ENCODE peak calls at places on chromosomes 1 and 21, in seven cellular contexts. One of them, this sample, is unnamed. For H3K36me3, the result is how much of the 10 kb centered on the place peaks cover.

GRCh38 chr1:3899776-3900149 is 309 bp downstream of the C1orf174 start:
- DNase-seq in WERI-Rb-1: peak
- DNase-seq in heart right ventricle: no peak
- DNase-seq in kidney: no peak
- DNase-seq in CD8-positive, alpha-beta memory T cell: no peak
- DNase-seq in naive thymus-derived CD4-positive, alpha-beta T cell: no peak
- DNase-seq in mucosa of descending colon: no peak
- DNase-seq in this sample: no peak

GRCh38 chr1:225842074-225842473 is 32.1 kb downstream of the EPHX1 start:
- DNase-seq in WERI-Rb-1: no peak
- DNase-seq in heart right ventricle: no peak
- DNase-seq in kidney: peak
- DNase-seq in CD8-positive, alpha-beta memory T cell: no peak
- DNase-seq in naive thymus-derived CD4-positive, alpha-beta T cell: no peak
- DNase-seq in mucosa of descending colon: no peak
- DNase-seq in this sample: no peak

GRCh38 chr1:204408074-204408507 is 3.5 kb downstream of the PPP1R15B start:
- DNase-seq in WERI-Rb-1: no peak
- DNase-seq in heart right ventricle: peak
- DNase-seq in kidney: no peak
- DNase-seq in CD8-positive, alpha-beta memory T cell: peak
- DNase-seq in naive thymus-derived CD4-positive, alpha-beta T cell: peak
- DNase-seq in mucosa of descending colon: peak
- DNase-seq in this sample: peak

GRCh38 chr21:45972716-45973474 is 8.7 kb upstream of the COL6A1 start:
- DNase-seq in WERI-Rb-1: peak
- DNase-seq in heart right ventricle: peak
- DNase-seq in kidney: peak
- DNase-seq in CD8-positive, alpha-beta memory T cell: no peak
- DNase-seq in naive thymus-derived CD4-positive, alpha-beta T cell: no peak
- DNase-seq in mucosa of descending colon: no peak
- DNase-seq in this sample: peak

GRCh38 chr1:22709227-22709626 is 1.4 kb upstream of the EPHB2 start:
- DNase-seq in WERI-Rb-1: peak
- DNase-seq in heart right ventricle: no peak
- DNase-seq in kidney: no peak
- DNase-seq in CD8-positive, alpha-beta memory T cell: no peak
- DNase-seq in naive thymus-derived CD4-positive, alpha-beta T cell: no peak
- DNase-seq in mucosa of descending colon: no peak
- DNase-seq in this sample: no peak

GRCh38 chr1:56357931-56358783 is 221.2 kb downstream of the PLPP3 start:
- DNase-seq in WERI-Rb-1: no peak
- DNase-seq in heart right ventricle: no peak
- DNase-seq in kidney: no peak
- DNase-seq in CD8-positive, alpha-beta memory T cell: no peak
- DNase-seq in naive thymus-derived CD4-positive, alpha-beta T cell: no peak
- DNase-seq in mucosa of descending colon: no peak
- DNase-seq in this sample: no peak

GRCh38 chr1:87052400-87052799 is 138.0 kb downstream of the HS2ST1 start:
- DNase-seq in WERI-Rb-1: no peak
- DNase-seq in heart right ventricle: no peak
- DNase-seq in kidney: no peak
- DNase-seq in CD8-positive, alpha-beta memory T cell: no peak
- DNase-seq in naive thymus-derived CD4-positive, alpha-beta T cell: no peak
- DNase-seq in mucosa of descending colon: no peak
- DNase-seq in this sample: no peak

GRCh38 chr1:111471538-111471937 is 2.2 kb upstream of the C1orf162 start:
- DNase-seq in WERI-Rb-1: no peak
- DNase-seq in heart right ventricle: no peak
- DNase-seq in kidney: no peak
- DNase-seq in CD8-positive, alpha-beta memory T cell: no peak
- DNase-seq in naive thymus-derived CD4-positive, alpha-beta T cell: no peak
- DNase-seq in mucosa of descending colon: no peak
- DNase-seq in this sample: no peak

GRCh38 chr21:46028547-46029200 is 47.1 kb downstream of the COL6A1 start:
- DNase-seq in WERI-Rb-1: no peak
- DNase-seq in heart right ventricle: no peak
- DNase-seq in kidney: no peak
- DNase-seq in CD8-positive, alpha-beta memory T cell: no peak
- DNase-seq in naive thymus-derived CD4-positive, alpha-beta T cell: no peak
- DNase-seq in mucosa of descending colon: no peak
- DNase-seq in this sample: no peak

GRCh38 chr1:85048296-85049064 is at the start of gene MCOLN3:
- DNase-seq in WERI-Rb-1: peak
- DNase-seq in heart right ventricle: peak
- DNase-seq in kidney: peak
- DNase-seq in CD8-positive, alpha-beta memory T cell: peak
- DNase-seq in naive thymus-derived CD4-positive, alpha-beta T cell: peak
- DNase-seq in mucosa of descending colon: peak
- DNase-seq in this sample: peak

GRCh38 chr1:226149806-226150205 is 36.7 kb downstream of the ACBD3 start:
- DNase-seq in WERI-Rb-1: no peak
- DNase-seq in heart right ventricle: no peak
- DNase-seq in kidney: no peak
- DNase-seq in CD8-positive, alpha-beta memory T cell: no peak
- DNase-seq in naive thymus-derived CD4-positive, alpha-beta T cell: no peak
- DNase-seq in mucosa of descending colon: no peak
- DNase-seq in this sample: no peak

GRCh38 chr21:42038826-42039425 is 28.8 kb upstream of the ZBTB21 start:
- DNase-seq in WERI-Rb-1: no peak
- DNase-seq in heart right ventricle: no peak
- DNase-seq in kidney: peak
- DNase-seq in CD8-positive, alpha-beta memory T cell: no peak
- DNase-seq in naive thymus-derived CD4-positive, alpha-beta T cell: no peak
- DNase-seq in mucosa of descending colon: no peak
- DNase-seq in this sample: no peak

GRCh38 chr1:192904438-192904895 is 95.6 kb downstream of the RGS2 start:
- DNase-seq in WERI-Rb-1: no peak
- DNase-seq in heart right ventricle: no peak
- DNase-seq in kidney: no peak
- DNase-seq in CD8-positive, alpha-beta memory T cell: no peak
- DNase-seq in naive thymus-derived CD4-positive, alpha-beta T cell: no peak
- DNase-seq in mucosa of descending colon: peak
- DNase-seq in this sample: no peak

GRCh38 chr1:26289158-26290059 is 9.5 kb downstream of the SH3BGRL3 start:
- DNase-seq in WERI-Rb-1: peak
- DNase-seq in heart right ventricle: no peak
- DNase-seq in kidney: peak
- DNase-seq in CD8-positive, alpha-beta memory T cell: no peak
- DNase-seq in naive thymus-derived CD4-positive, alpha-beta T cell: no peak
- DNase-seq in mucosa of descending colon: peak
- DNase-seq in this sample: no peak

GRCh38 chr1:223838125-223838854 is 7.5 kb downstream of the TP53BP2 start:
- DNase-seq in WERI-Rb-1: no peak
- DNase-seq in heart right ventricle: no peak
- DNase-seq in kidney: no peak
- DNase-seq in CD8-positive, alpha-beta memory T cell: no peak
- DNase-seq in naive thymus-derived CD4-positive, alpha-beta T cell: no peak
- DNase-seq in mucosa of descending colon: no peak
- DNase-seq in this sample: no peak

GRCh38 chr1:100034465-100034864 is 64.7 kb downstream of the SLC35A3 start:
- DNase-seq in WERI-Rb-1: no peak
- DNase-seq in heart right ventricle: no peak
- DNase-seq in kidney: no peak
- DNase-seq in CD8-positive, alpha-beta memory T cell: no peak
- DNase-seq in naive thymus-derived CD4-positive, alpha-beta T cell: no peak
- DNase-seq in mucosa of descending colon: no peak
- DNase-seq in this sample: no peak

GRCh38 chr1:238152119-238152518 is 261.4 kb upstream of the ZP4 start:
- DNase-seq in WERI-Rb-1: no peak
- DNase-seq in heart right ventricle: no peak
- DNase-seq in kidney: no peak
- DNase-seq in CD8-positive, alpha-beta memory T cell: no peak
- DNase-seq in naive thymus-derived CD4-positive, alpha-beta T cell: no peak
- DNase-seq in mucosa of descending colon: no peak
- DNase-seq in this sample: no peak

GRCh38 chr1:37319284-37319683 is 155.1 kb upstream of the ZC3H12A start:
- DNase-seq in WERI-Rb-1: no peak
- DNase-seq in heart right ventricle: no peak
- DNase-seq in kidney: no peak
- DNase-seq in CD8-positive, alpha-beta memory T cell: no peak
- DNase-seq in naive thymus-derived CD4-positive, alpha-beta T cell: no peak
- DNase-seq in mucosa of descending colon: no peak
- DNase-seq in this sample: no peak

GRCh38 chr1:10424651-10425050 is 5.6 kb upstream of the CENPS start:
- DNase-seq in WERI-Rb-1: no peak
- DNase-seq in heart right ventricle: no peak
- DNase-seq in kidney: peak
- DNase-seq in CD8-positive, alpha-beta memory T cell: no peak
- DNase-seq in naive thymus-derived CD4-positive, alpha-beta T cell: no peak
- DNase-seq in mucosa of descending colon: no peak
- DNase-seq in this sample: no peak

GRCh38 chr21:36113647-36114428 is 21.0 kb upstream of the CBR3 start:
- DNase-seq in WERI-Rb-1: no peak
- DNase-seq in heart right ventricle: no peak
- DNase-seq in kidney: peak
- DNase-seq in CD8-positive, alpha-beta memory T cell: peak
- DNase-seq in naive thymus-derived CD4-positive, alpha-beta T cell: peak
- DNase-seq in mucosa of descending colon: peak
- DNase-seq in this sample: no peak
- H3K4me3 ChIP-seq in WERI-Rb-1: no peak
- H3K4me3 ChIP-seq in heart right ventricle: no peak
- H3K4me3 ChIP-seq in kidney: no peak
- H3K4me3 ChIP-seq in CD8-positive, alpha-beta memory T cell: peak
- H3K4me3 ChIP-seq in naive thymus-derived CD4-positive, alpha-beta T cell: peak
- H3K4me3 ChIP-seq in mucosa of descending colon: no peak
- H3K4me3 ChIP-seq in this sample: no peak

DNA sequence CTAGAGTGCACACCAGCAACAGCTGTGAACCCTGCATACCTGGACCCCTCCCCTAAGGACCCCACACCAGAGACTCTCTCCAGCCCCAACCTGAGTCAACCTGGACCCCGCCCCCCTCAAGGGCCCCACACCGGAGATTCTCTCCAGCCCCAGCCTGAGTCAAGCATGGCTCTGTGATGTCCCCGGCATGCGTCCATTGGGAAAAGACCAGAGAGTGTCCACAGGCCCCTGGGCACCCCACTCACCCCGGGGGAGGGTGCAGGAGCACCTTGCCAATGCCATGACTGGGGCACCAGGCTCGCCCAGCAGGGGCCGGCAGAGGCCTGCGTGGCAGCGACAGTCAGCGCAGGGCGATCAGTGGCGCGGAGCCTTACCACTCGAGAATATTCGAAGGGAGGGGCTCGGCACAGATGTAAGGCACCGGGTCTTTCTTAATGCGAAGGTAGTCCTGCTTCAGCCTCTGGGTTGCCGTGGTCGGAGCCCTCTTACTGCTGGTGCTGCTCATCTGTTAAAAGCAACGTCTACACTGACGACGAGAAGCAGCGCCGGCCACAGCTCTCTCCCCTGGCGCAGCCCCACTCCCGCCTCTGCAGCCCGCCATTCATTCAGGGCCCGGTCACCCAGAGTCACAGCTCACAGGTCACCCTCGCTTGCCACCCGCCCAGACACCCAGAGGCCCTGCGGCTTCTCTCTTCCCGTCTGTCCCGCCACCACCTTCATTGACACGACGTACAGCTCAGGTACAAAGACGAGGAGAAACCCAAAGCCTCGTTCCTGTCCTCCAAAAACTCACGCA is 6.0 kb downstream of the UBE2J2 start:
- DNase-seq in WERI-Rb-1: no peak
- DNase-seq in heart right ventricle: no peak
- DNase-seq in kidney: peak
- DNase-seq in CD8-positive, alpha-beta memory T cell: no peak
- DNase-seq in naive thymus-derived CD4-positive, alpha-beta T cell: no peak
- DNase-seq in mucosa of descending colon: no peak
- DNase-seq in this sample: no peak
- H3K36me3 ChIP-seq in WERI-Rb-1: half or more
- H3K36me3 ChIP-seq in heart right ventricle: under half
- H3K36me3 ChIP-seq in kidney: under half
- H3K36me3 ChIP-seq in CD8-positive, alpha-beta memory T cell: under half
- H3K36me3 ChIP-seq in naive thymus-derived CD4-positive, alpha-beta T cell: half or more
- H3K36me3 ChIP-seq in mucosa of descending colon: under half
- H3K36me3 ChIP-seq in this sample: under half

GRCh38 chr1:117757668-117758067 is 151.8 kb downstream of the TENT5C start:
- DNase-seq in WERI-Rb-1: no peak
- DNase-seq in heart right ventricle: no peak
- DNase-seq in kidney: no peak
- DNase-seq in CD8-positive, alpha-beta memory T cell: no peak
- DNase-seq in naive thymus-derived CD4-positive, alpha-beta T cell: no peak
- DNase-seq in mucosa of descending colon: no peak
- DNase-seq in this sample: no peak

GRCh38 chr1:117753232-117753631 is 147.4 kb downstream of the TENT5C start:
- DNase-seq in WERI-Rb-1: no peak
- DNase-seq in heart right ventricle: no peak
- DNase-seq in kidney: no peak
- DNase-seq in CD8-positive, alpha-beta memory T cell: no peak
- DNase-seq in naive thymus-derived CD4-positive, alpha-beta T cell: no peak
- DNase-seq in mucosa of descending colon: peak
- DNase-seq in this sample: no peak

GRCh38 chr1:117758444-117759316 is 152.8 kb downstream of the TENT5C start:
- DNase-seq in WERI-Rb-1: peak
- DNase-seq in heart right ventricle: peak
- DNase-seq in kidney: peak
- DNase-seq in CD8-positive, alpha-beta memory T cell: peak
- DNase-seq in naive thymus-derived CD4-positive, alpha-beta T cell: peak
- DNase-seq in mucosa of descending colon: peak
- DNase-seq in this sample: peak

GRCh38 chr1:117753652-117754051 is 147.8 kb downstream of the TENT5C start:
- DNase-seq in WERI-Rb-1: no peak
- DNase-seq in heart right ventricle: no peak
- DNase-seq in kidney: no peak
- DNase-seq in CD8-positive, alpha-beta memory T cell: no peak
- DNase-seq in naive thymus-derived CD4-positive, alpha-beta T cell: no peak
- DNase-seq in mucosa of descending colon: no peak
- DNase-seq in this sample: no peak

GRCh38 chr1:117754061-117754969 is 148.5 kb downstream of the TENT5C start:
- DNase-seq in WERI-Rb-1: peak
- DNase-seq in heart right ventricle: no peak
- DNase-seq in kidney: no peak
- DNase-seq in CD8-positive, alpha-beta memory T cell: peak
- DNase-seq in naive thymus-derived CD4-positive, alpha-beta T cell: peak
- DNase-seq in mucosa of descending colon: peak
- DNase-seq in this sample: peak
- H3K4me3 ChIP-seq in WERI-Rb-1: peak
- H3K4me3 ChIP-seq in heart right ventricle: peak
- H3K4me3 ChIP-seq in kidney: peak
- H3K4me3 ChIP-seq in CD8-positive, alpha-beta memory T cell: no peak
- H3K4me3 ChIP-seq in naive thymus-derived CD4-positive, alpha-beta T cell: no peak
- H3K4me3 ChIP-seq in mucosa of descending colon: no peak
- H3K4me3 ChIP-seq in this sample: peak

GRCh38 chr1:180094705-180095280 is 59.9 kb upstream of the QSOX1 start:
- DNase-seq in WERI-Rb-1: no peak
- DNase-seq in heart right ventricle: no peak
- DNase-seq in kidney: no peak
- DNase-seq in CD8-positive, alpha-beta memory T cell: no peak
- DNase-seq in naive thymus-derived CD4-positive, alpha-beta T cell: no peak
- DNase-seq in mucosa of descending colon: no peak
- DNase-seq in this sample: no peak

GRCh38 chr1:180096584-180097318 is 57.9 kb upstream of the QSOX1 start:
- DNase-seq in WERI-Rb-1: no peak
- DNase-seq in heart right ventricle: no peak
- DNase-seq in kidney: no peak
- DNase-seq in CD8-positive, alpha-beta memory T cell: no peak
- DNase-seq in naive thymus-derived CD4-positive, alpha-beta T cell: no peak
- DNase-seq in mucosa of descending colon: no peak
- DNase-seq in this sample: no peak

GRCh38 chr1:180101411-180101810 is 53.3 kb upstream of the QSOX1 start:
- DNase-seq in WERI-Rb-1: no peak
- DNase-seq in heart right ventricle: no peak
- DNase-seq in kidney: no peak
- DNase-seq in CD8-positive, alpha-beta memory T cell: no peak
- DNase-seq in naive thymus-derived CD4-positive, alpha-beta T cell: no peak
- DNase-seq in mucosa of descending colon: no peak
- DNase-seq in this sample: no peak

GRCh38 chr1:180097319-180097605 is 57.4 kb upstream of the QSOX1 start:
- DNase-seq in WERI-Rb-1: no peak
- DNase-seq in heart right ventricle: no peak
- DNase-seq in kidney: no peak
- DNase-seq in CD8-positive, alpha-beta memory T cell: no peak
- DNase-seq in naive thymus-derived CD4-positive, alpha-beta T cell: no peak
- DNase-seq in mucosa of descending colon: no peak
- DNase-seq in this sample: no peak

GRCh38 chr1:180098242-180098995 is 56.2 kb upstream of the QSOX1 start:
- DNase-seq in WERI-Rb-1: no peak
- DNase-seq in heart right ventricle: no peak
- DNase-seq in kidney: no peak
- DNase-seq in CD8-positive, alpha-beta memory T cell: no peak
- DNase-seq in naive thymus-derived CD4-positive, alpha-beta T cell: no peak
- DNase-seq in mucosa of descending colon: no peak
- DNase-seq in this sample: no peak
- H3K36me3 ChIP-seq in WERI-Rb-1: half or more
- H3K36me3 ChIP-seq in heart right ventricle: under half
- H3K36me3 ChIP-seq in kidney: under half
- H3K36me3 ChIP-seq in CD8-positive, alpha-beta memory T cell: under half
- H3K36me3 ChIP-seq in naive thymus-derived CD4-positive, alpha-beta T cell: half or more
- H3K36me3 ChIP-seq in mucosa of descending colon: under half
- H3K36me3 ChIP-seq in this sample: under half